ENCODE peak calls at places on chromosomes 16 and 17, in nine cellular contexts. Y is GM10248; C is CD4-positive, alpha-beta T cell; I is LNCaP clone FGC; V is heart right ventricle; U is hepatocyte; A is right atrium auricular region; M is fibroblast of lung; F is cardiac muscle cell. E is an unnamed sample.

GRCh38 chr17:14158707-14159106 is 78.0 kb downstream of the CDRT15 start:
- DNase-seq in Y (no peak), M (no peak), V (no peak), C (no peak), A (no peak), I (no peak), U (no peak), F (no peak), E (no peak)

GRCh38 chr16:73056383-73056782 is 8.5 kb upstream of the ZFHX3 start:
- DNase-seq in I (no peak), V (no peak), U (peak; percentile 4), A (no peak), Y (no peak), F (peak; percentile 32), M (no peak), C (no peak), E (no peak)

GRCh38 chr17:9389116-9389515 is 186.5 kb downstream of the STX8 start:
- DNase-seq in I (no peak), U (peak; percentile 47), F (peak; percentile 74), V (no peak), Y (peak; percentile 69), A (no peak), C (no peak), M (peak; percentile 91), E (peak; percentile 50)

GRCh38 chr16:76486740-76487139 is 209.5 kb downstream of the CNTNAP4 start:
- DNase-seq in A (no peak), Y (no peak), I (no peak), F (no peak), M (no peak), V (no peak), C (no peak), U (no peak), E (no peak)

GRCh38 chr16:1792836-1793577 is 498 bp downstream of the IGFALS start:
- DNase-seq in F (no peak), V (peak; percentile 2), A (no peak), I (no peak), U (peak; percentile 9), Y (no peak), C (no peak), M (no peak), E (no peak)

GRCh38 chr16:3949287-3949686 is 68.8 kb upstream of the CREBBP start:
- DNase-seq in Y (no peak), U (no peak), C (no peak), A (no peak), M (no peak), F (peak; percentile 45), V (peak; percentile 71), I (no peak), E (no peak)

GRCh38 chr17:62672957-62673356 is 45.5 kb downstream of the MRC2 start:
- DNase-seq in U (no peak), C (no peak), V (no peak), M (no peak), I (no peak), A (no peak), F (no peak), Y (no peak), E (no peak)

GRCh38 chr16:2464333-2464732 is 4.4 kb downstream of the TEDC2 start:
- DNase-seq in A (no peak), C (no peak), F (no peak), U (no peak), V (no peak), Y (no peak), I (no peak), M (no peak), E (no peak)

GRCh38 chr16:71426069-71426879 is 15.6 kb downstream of the TLE7 start:
- DNase-seq in U (peak; percentile 81), I (peak; percentile 82), C (peak; percentile 8), M (peak; percentile 90), F (peak; percentile 80), Y (peak; percentile 46), A (no peak), V (no peak), E (peak; percentile 78)

GRCh38 chr16:5062790-5063765 is 2.7 kb downstream of the C16orf89 start:
- DNase-seq in M (no peak), I (no peak), Y (no peak), U (no peak), A (no peak), F (no peak), V (no peak), C (no peak), E (no peak)

GRCh38 chr16:7303677-7304200 is 28.9 kb upstream of the RBFOX1 start:
- DNase-seq in I (no peak), Y (no peak), U (no peak), C (no peak), V (no peak), A (no peak), F (no peak), M (no peak), E (no peak)

GRCh38 chr16:20137194-20137593 is 63.5 kb upstream of the GPR139 start:
- DNase-seq in M (no peak), F (no peak), A (no peak), U (no peak), C (no peak), I (no peak), V (no peak), Y (no peak), E (no peak)

GRCh38 chr16:29926675-29927522 is 873 bp upstream of the KCTD13 start:
- DNase-seq in M (peak; percentile 39), F (no peak), Y (no peak), C (no peak), I (no peak), U (peak; percentile 44), V (no peak), A (no peak), E (no peak)

GRCh38 chr17:1785925-1786324 is 24.1 kb downstream of the SERPINF1 start:
- DNase-seq in A (no peak), V (peak; percentile 55), U (no peak), I (no peak), Y (no peak), C (no peak), F (no peak), M (no peak), E (no peak)

GRCh38 chr17:1783271-1783670 is 21.4 kb downstream of the SERPINF1 start:
- DNase-seq in M (no peak), I (no peak), A (no peak), Y (no peak), V (no peak), C (no peak), U (no peak), F (peak; percentile 43), E (no peak)

GRCh38 chr17:1786708-1787107 is 24.8 kb downstream of the SERPINF1 start:
- DNase-seq in A (no peak), Y (no peak), V (no peak), C (no peak), M (no peak), F (no peak), I (no peak), U (no peak), E (no peak)

GRCh38 chr17:1782171-1782567 is 20.3 kb downstream of the SERPINF1 start:
- DNase-seq in U (no peak), I (no peak), A (no peak), V (no peak), Y (no peak), F (no peak), M (no peak), C (no peak), E (no peak)

DNA sequence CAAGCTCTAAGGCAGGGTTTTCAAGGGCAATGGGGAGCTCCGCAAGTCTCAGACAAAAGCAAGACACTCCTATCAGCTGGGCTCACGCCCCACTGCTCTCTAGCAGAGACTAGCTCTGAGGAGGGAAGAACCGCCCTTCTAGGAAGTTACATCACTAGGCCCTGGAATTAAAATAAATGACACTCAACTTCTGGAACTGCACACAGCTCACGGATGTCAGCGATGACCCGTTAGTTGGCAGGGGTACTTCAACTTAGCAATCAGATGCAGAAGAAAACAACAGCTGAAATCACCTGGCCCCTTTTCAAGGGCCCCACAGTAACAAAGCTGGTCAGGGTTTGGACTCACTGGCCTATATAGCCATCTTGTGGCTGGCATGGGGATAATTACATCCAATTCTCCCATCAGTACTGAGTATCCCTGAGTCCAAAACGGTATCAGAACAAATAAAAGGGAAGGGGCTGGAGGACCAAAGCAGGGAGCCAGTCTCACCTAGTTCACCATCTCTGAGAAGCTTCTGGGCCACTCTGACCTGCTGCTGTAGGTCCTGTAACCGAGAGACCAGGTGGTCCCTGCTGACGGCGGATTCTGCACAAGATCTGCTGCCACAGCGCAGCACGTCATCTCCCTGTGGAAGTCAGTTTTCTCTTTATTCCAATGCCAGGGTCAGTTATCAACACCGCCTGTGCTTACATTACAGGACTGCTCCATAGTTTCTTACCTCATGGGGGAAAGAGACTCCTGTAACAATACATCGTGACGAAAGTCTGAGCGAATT is 22.2 kb downstream of the SERPINF1 start:
- DNase-seq in Y (peak; percentile 53), V (peak; percentile 87), F (peak; percentile 96), C (no peak), U (peak; percentile 77), A (peak; percentile 98), I (no peak), M (peak; percentile 81), E (no peak)
- TF ChIP-seq CTCF in Y (peak; percentile 35), V (peak; percentile 61), F (peak; percentile 78), C (peak; percentile 53), U (peak; percentile 77), A (peak; percentile 85), I (peak; percentile 35), M (peak; percentile 87), E (no peak)

DNA sequence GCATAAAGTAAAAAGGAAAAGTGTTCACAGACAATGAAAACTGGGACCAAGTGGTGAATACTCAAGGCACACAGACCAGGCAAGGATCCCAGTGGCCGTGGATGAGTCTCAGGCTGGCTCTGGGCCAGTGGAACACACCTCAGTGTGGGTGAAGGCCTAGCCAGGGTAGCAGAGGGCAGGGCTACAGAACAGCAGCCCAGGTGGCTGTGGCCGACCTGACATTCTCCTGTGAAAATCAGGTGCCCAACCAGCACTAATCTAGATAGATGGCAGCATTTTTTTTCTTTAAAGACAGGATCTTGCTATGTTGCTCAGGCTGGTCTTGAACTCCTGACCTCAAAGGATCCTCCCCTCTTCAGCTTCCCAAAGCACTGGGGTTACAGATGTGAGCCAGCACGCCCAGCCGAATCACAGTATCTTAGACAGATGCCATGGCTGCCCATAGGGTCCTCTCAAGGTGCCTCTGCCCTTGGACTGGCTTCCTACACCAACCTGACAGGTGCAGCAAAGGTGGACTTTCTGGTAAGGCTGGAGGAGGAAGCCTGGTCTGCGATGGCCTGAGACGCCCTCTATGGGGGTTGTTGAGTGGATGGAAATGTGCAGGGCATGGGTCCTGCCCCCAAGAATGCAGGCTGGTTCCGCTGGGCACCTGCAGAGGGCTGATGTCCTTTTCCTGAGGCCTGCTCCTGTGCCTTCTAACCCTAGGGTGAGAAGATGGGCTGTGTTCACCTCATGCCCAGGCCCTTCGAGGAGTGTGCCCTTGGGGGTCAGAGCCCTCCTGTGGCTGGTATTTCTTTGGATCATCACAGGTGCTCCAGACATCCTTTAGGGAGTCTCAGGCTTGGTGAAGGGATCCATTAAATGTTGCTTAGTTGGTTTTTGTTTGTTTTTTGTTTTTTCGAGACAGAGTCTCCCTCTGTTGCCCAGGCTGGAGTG is 3.8 kb upstream of the P4HB start:
- DNase-seq in U (no peak), I (no peak), C (no peak), V (no peak), Y (no peak), A (no peak), M (no peak), F (no peak), E (no peak)
- TF ChIP-seq CTCF in U (no peak), I (no peak), C (no peak), V (no peak), Y (no peak), A (no peak), M (no peak), F (no peak), E (no peak)

GRCh38 chr17:58020401-58020800 is 13.4 kb upstream of the SRSF1 start:
- DNase-seq in V (no peak), I (no peak), U (no peak), C (no peak), Y (no peak), F (no peak), A (no peak), M (no peak), E (no peak)
- TF ChIP-seq CTCF in V (no peak), I (no peak), U (no peak), C (no peak), Y (no peak), F (no peak), A (no peak), M (no peak), E (no peak)

GRCh38 chr16:87190288-87191240 is 126.6 kb downstream of the C16orf95 start:
- DNase-seq in U (no peak), A (no peak), F (no peak), C (no peak), M (peak; percentile 66), Y (no peak), I (no peak), V (no peak), E (no peak)
- TF ChIP-seq CTCF in U (no peak), A (no peak), F (peak; percentile 7), C (no peak), M (no peak), Y (no peak), I (peak; percentile 20), V (no peak), E (peak; percentile 21)